ENCODE peak calls at places on chromosomes 5 and 9, in six cellular contexts. G is mesenchymal stem cell, K is IMR-90, H is H1, O is H9, D is neuronal stem cell. V is an unnamed sample.

GRCh38 chr5:112276996-112277395 is 142.1 kb downstream of the EPB41L4A start:
- DNase-seq in G (no peak), K (no peak), H (no peak), O (peak; percentile 35), D (no peak), V (no peak)

GRCh38 chr9:96884443-96884842 is 30.1 kb upstream of the ZNF782 start:
- DNase-seq in G (peak; percentile 61), K (peak; percentile 82), H (no peak), O (no peak), D (no peak), V (peak; percentile 92)

GRCh38 chr9:20355022-20355421 is 267.3 kb downstream of the MLLT3 start:
- DNase-seq in G (peak; percentile 64), K (peak; percentile 92), H (no peak), O (no peak), D (no peak), V (peak; percentile 29)

GRCh38 chr5:32074401-32074800 is 99.7 kb downstream of the GOLPH3 start:
- DNase-seq in G (no peak), K (no peak), H (no peak), O (no peak), D (no peak), V (peak; percentile 49)

GRCh38 chr9:108844391-108844790 is 11.4 kb downstream of the ACTL7B start:
- DNase-seq in G (no peak), K (no peak), H (no peak), O (no peak), D (no peak), V (no peak)

GRCh38 chr5:157026789-157027424 is 32.0 kb downstream of the HAVCR1 start:
- DNase-seq in G (no peak), K (no peak), H (peak; percentile 52), O (peak; percentile 63), D (peak; percentile 3), V (peak; percentile 73)

GRCh38 chr9:21817176-21817575 is 14.7 kb downstream of the MTAP start:
- DNase-seq in G (peak; percentile 68), K (peak; percentile 71), H (no peak), O (no peak), D (no peak), V (no peak)

GRCh38 chr9:129111762-129112151 is 542 bp downstream of the PTPA start:
- DNase-seq in G (peak; percentile 62), K (peak; percentile 45), H (no peak), O (peak; percentile 51), D (no peak), V (no peak)

GRCh38 chr5:17217421-17218352 is at the start of gene BASP1:
- DNase-seq in G (peak; percentile 85), K (peak; percentile 75), H (peak; percentile 81), O (peak; percentile 86), D (peak; percentile 80), V (peak; percentile 79)

GRCh38 chr9:109780453-109781033 is 545 bp downstream of the PALM2AKAP2 start:
- DNase-seq in G (peak; percentile 63), K (no peak), H (peak; percentile 58), O (no peak), D (peak; percentile 31), V (no peak)

GRCh38 chr9:69428017-69428785 is 103.2 kb downstream of the ENTREP1 start:
- DNase-seq in G (no peak), K (no peak), H (no peak), O (no peak), D (no peak), V (no peak)

GRCh38 chr5:121737120-121737519 is 114.6 kb upstream of the FTMT start:
- DNase-seq in G (no peak), K (no peak), H (no peak), O (no peak), D (no peak), V (no peak)

GRCh38 chr9:137975936-137976565 is 98.5 kb downstream of the CACNA1B start:
- DNase-seq in G (no peak), K (no peak), H (no peak), O (no peak), D (no peak), V (no peak)

GRCh38 chr5:82327961-82328360 is 49.8 kb upstream of the RPS23 start:
- DNase-seq in G (no peak), K (peak; percentile 51), H (no peak), O (no peak), D (no peak), V (no peak)

GRCh38 chr5:112682621-112683061 is 55.0 kb upstream of the APC start:
- DNase-seq in G (peak; percentile 88), K (peak; percentile 25), H (no peak), O (no peak), D (no peak), V (peak; percentile 49)

GRCh38 chr9:121201045-121201737 is 478 bp downstream of the RAB14 start:
- DNase-seq in G (no peak), K (no peak), H (peak; percentile 64), O (no peak), D (peak; percentile 24), V (no peak)

GRCh38 chr5:67493676-67494075 is 297.1 kb upstream of the CD180 start:
- DNase-seq in G (peak; percentile 26), K (no peak), H (no peak), O (peak; percentile 63), D (no peak), V (peak; percentile 32)

DNA sequence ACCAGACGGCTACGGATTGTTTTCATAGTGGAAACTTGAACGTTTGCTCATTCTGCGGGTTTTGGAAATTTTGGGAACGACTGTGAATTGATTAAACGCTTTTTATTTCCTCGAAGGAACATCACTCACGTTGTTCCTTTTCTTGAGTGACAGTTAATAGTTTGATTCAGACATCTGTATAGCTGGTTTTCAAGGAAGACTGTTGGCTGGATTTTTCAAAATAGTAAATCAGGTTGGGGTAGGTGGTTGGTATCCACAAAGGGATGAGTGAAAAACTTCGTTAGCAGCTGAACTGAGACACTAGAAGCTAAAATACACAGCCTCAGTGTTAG is 1.1 kb downstream of the TGFBR1 start:
- DNase-seq in G (no peak), K (no peak), H (no peak), O (no peak), D (no peak), V (no peak)
- H3K18ac ChIP-seq in G (peak overlapping the region; percentile 85), K (peak overlapping the region; percentile 26), H (no peak overlapping the region), O (peak overlapping the region; percentile 75), D (no peak overlapping the region), V (peak overlapping the region; percentile 95)

DNA sequence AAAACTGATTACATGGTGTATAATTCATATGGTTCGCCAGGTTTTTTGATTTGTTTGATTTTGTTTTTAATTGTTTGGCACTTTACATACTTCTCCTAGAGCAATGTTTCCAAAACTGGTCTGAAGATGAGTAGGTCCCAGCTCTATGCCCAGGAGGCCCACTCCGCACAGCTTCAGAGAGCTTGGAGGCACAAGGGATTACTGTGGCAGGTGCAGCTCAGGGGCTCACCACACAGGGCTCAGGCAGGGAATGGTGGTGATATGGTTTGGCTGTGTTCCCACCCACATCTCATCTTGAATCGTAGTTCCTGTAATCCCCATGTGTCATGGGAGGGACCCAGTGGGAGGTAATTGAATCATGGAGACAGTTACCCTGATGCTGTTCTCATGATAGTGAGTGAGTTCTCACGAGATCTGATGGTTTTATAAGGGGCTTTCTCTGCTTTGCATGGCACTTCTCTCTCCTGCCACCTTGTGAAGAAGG is 296.6 kb downstream of the MED10 start:
- DNase-seq in G (no peak), K (no peak), H (no peak), O (no peak), D (no peak), V (no peak)
- H2AFZ ChIP-seq in G (no peak overlapping the region), K (no peak overlapping the region), H (no peak overlapping the region), O (no peak overlapping the region), D (no peak overlapping the region), V (no peak overlapping the region)

GRCh38 chr9:98314381-98315066 is 59.1 kb upstream of the TBC1D2 start:
- DNase-seq in G (peak; percentile 46), K (peak; percentile 69), H (no peak), O (no peak), D (no peak), V (peak; percentile 64)

GRCh38 chr9:98317134-98317857 is 61.8 kb upstream of the TBC1D2 start:
- DNase-seq in G (peak; percentile 49), K (peak; percentile 86), H (no peak), O (no peak), D (no peak), V (no peak)

GRCh38 chr9:98315551-98316060 is 60.2 kb upstream of the TBC1D2 start:
- DNase-seq in G (peak; percentile 82), K (peak; percentile 89), H (peak; percentile 97), O (peak; percentile 95), D (peak; percentile 90), V (peak; percentile 94)

GRCh38 chr9:98316445-98317133 is 61.1 kb upstream of the TBC1D2 start:
- DNase-seq in G (no peak), K (no peak), H (no peak), O (no peak), D (no peak), V (no peak)

DNA sequence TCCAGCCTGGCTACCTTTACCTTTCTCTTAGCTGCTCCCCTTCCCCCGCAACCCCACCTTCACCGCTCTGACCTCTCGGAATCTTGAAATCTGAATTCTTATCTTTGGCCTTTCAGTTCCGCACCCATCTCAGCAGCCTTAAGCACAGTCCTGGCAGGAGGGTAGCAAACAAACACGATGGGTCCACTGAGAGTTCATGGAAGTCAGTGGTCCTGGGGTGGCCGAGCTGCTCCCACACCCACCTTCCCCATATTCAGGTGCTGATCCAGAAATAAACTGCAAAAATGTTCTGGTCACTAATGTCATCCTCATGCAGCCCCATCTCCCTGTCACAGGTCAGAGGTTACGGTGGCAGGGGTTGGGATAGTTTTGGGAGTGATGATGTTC is 59.6 kb upstream of the TBC1D2 start:
- DNase-seq in G (no peak), K (no peak), H (no peak), O (no peak), D (no peak), V (no peak)
- H3K18ac ChIP-seq in G (no peak overlapping the region), K (no peak overlapping the region), H (peak overlapping the region; percentile 49), O (no peak overlapping the region), D (no peak overlapping the region), V (no peak overlapping the region)

DNA sequence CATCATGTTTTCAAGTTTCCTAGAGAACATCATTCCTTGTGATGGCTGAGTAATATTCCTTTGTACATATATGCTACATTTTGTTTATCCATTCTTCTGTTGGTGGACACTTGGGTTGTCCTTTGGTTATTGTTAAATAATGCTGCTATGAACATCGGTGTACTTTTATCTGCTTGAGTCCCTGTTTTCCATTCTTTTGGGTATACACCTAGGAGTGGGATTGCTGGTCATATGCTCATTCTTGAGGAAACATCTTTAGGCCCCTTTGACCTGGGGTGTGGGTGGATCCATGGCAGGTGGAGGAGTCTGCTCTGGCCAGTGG is 25.3 kb downstream of the GALNT12 start:
- DNase-seq in G (no peak), K (no peak), H (no peak), O (no peak), D (no peak), V (no peak)
- H2AFZ ChIP-seq in G (no peak overlapping the region), K (peak overlapping the region; percentile 3), H (no peak overlapping the region), O (no peak overlapping the region), D (no peak overlapping the region), V (no peak overlapping the region)

GRCh38 chr5:53479656-53480473 is 564 bp upstream of the FST start:
- DNase-seq in G (peak; percentile 57), K (peak; percentile 73), H (peak; percentile 80), O (peak; percentile 57), D (peak; percentile 61), V (peak; percentile 84)
- H3K18ac ChIP-seq in G (no peak overlapping the region), K (peak overlapping the region; percentile 83), H (peak overlapping the region; percentile 71), O (peak overlapping the region; percentile 15), D (peak overlapping the region; percentile 93), V (peak overlapping the region; percentile 87)